ENCODE peak calls at places on chromosomes 12 and 14, in eight cellular contexts. M, Q, U, I, H, W, D and J are unnamed samples.

GRCh38 chr12:19198272-19198671 is 68.7 kb downstream of the PLEKHA5 start:
- DNase-seq in I (no peak), M (no peak), D (peak), W (no peak), Q (no peak), H (peak), U (no peak), J (no peak)

GRCh38 chr12:125100551-125101434 is 35.6 kb downstream of the AACS start:
- DNase-seq in D (no peak), H (no peak), I (no peak), Q (no peak), W (no peak), U (no peak), M (no peak), J (no peak)

GRCh38 chr12:26566670-26567069 is 266.3 kb downstream of the ITPR2 start:
- DNase-seq in H (no peak), I (no peak), W (no peak), U (no peak), D (no peak), Q (no peak), M (no peak), J (peak)

GRCh38 chr12:13102481-13103195 is 829 bp downstream of the GSG1 start:
- DNase-seq in U (no peak), Q (peak), I (no peak), H (no peak), M (no peak), D (no peak), W (no peak), J (peak)

GRCh38 chr14:100203962-100204834 is 34.7 kb upstream of the YY1 start:
- DNase-seq in I (no peak), Q (no peak), U (no peak), H (no peak), M (no peak), D (no peak), W (no peak), J (no peak)

GRCh38 chr12:46664771-46665287 is 161.0 kb downstream of the SLC38A4 start:
- DNase-seq in W (no peak), M (no peak), H (peak), I (no peak), D (no peak), U (no peak), Q (no peak), J (peak)

GRCh38 chr14:79274641-79275366 is 936.5 kb downstream of the DIO2 start:
- DNase-seq in Q (no peak), U (no peak), W (no peak), D (no peak), M (no peak), I (no peak), H (no peak), J (no peak)

GRCh38 chr12:26028953-26029740 is 70.7 kb downstream of the RASSF8 start:
- DNase-seq in M (peak), I (no peak), H (peak), W (no peak), D (peak), U (no peak), Q (peak), J (peak)

GRCh38 chr12:62714409-62715075 is 220.4 kb downstream of the PPM1H start:
- DNase-seq in D (no peak), M (no peak), W (no peak), H (no peak), U (no peak), Q (no peak), I (no peak), J (no peak)

GRCh38 chr14:65709576-65709975 is 297.0 kb downstream of the FUT8 start:
- DNase-seq in W (no peak), H (no peak), M (no peak), I (no peak), D (no peak), U (no peak), Q (no peak), J (peak)